ENCODE peak calls at places on chromosomes 13 and 19, in six cellular contexts. One of them, this sample, is unnamed.
A peak's percentile ranks its signal among the peaks of the same experiment; 100 is the strongest.

GRCh38 chr19:54203151-54203611 is 2.5 kb downstream of the RPS9 start:
- DNase-seq in brain microvascular endothelial cell: no peak
- DNase-seq in psoas muscle: no peak
- DNase-seq in non-pigmented ciliary epithelial cell: no peak
- DNase-seq in NCI-H2081: no peak
- DNase-seq in substantia nigra: no peak
- DNase-seq in this sample: no peak

GRCh38 chr13:105611424-105611823 is 924.0 kb downstream of the EFNB2 start:
- DNase-seq in brain microvascular endothelial cell: peak; percentile 84
- DNase-seq in psoas muscle: no peak
- DNase-seq in non-pigmented ciliary epithelial cell: peak; percentile 70
- DNase-seq in NCI-H2081: no peak
- DNase-seq in substantia nigra: no peak
- DNase-seq in this sample: no peak

GRCh38 chr19:45136507-45137178 is 24.1 kb downstream of the NKPD1 start:
- DNase-seq in brain microvascular endothelial cell: no peak
- DNase-seq in psoas muscle: no peak
- DNase-seq in non-pigmented ciliary epithelial cell: no peak
- DNase-seq in NCI-H2081: peak; percentile 29
- DNase-seq in substantia nigra: no peak
- DNase-seq in this sample: no peak

GRCh38 chr13:73259061-73259908 is 200.5 kb downstream of the KLF5 start:
- DNase-seq in brain microvascular endothelial cell: no peak
- DNase-seq in psoas muscle: no peak
- DNase-seq in non-pigmented ciliary epithelial cell: no peak
- DNase-seq in NCI-H2081: no peak
- DNase-seq in substantia nigra: no peak
- DNase-seq in this sample: no peak

GRCh38 chr19:13156968-13157882 is 7.0 kb downstream of the IER2 start:
- DNase-seq in brain microvascular endothelial cell: no peak
- DNase-seq in psoas muscle: no peak
- DNase-seq in non-pigmented ciliary epithelial cell: no peak
- DNase-seq in NCI-H2081: no peak
- DNase-seq in substantia nigra: no peak
- DNase-seq in this sample: no peak

GRCh38 chr19:2720777-2721569 is at the start of gene DIRAS1:
- DNase-seq in brain microvascular endothelial cell: no peak
- DNase-seq in psoas muscle: peak; percentile 16
- DNase-seq in non-pigmented ciliary epithelial cell: no peak
- DNase-seq in NCI-H2081: no peak
- DNase-seq in substantia nigra: no peak
- DNase-seq in this sample: no peak

GRCh38 chr13:50645092-50645491 is 198.4 kb downstream of the DLEU7 start:
- DNase-seq in brain microvascular endothelial cell: peak; percentile 86
- DNase-seq in psoas muscle: no peak
- DNase-seq in non-pigmented ciliary epithelial cell: peak; percentile 77
- DNase-seq in NCI-H2081: no peak
- DNase-seq in substantia nigra: no peak
- DNase-seq in this sample: no peak

GRCh38 chr19:35337984-35338296 is 9.0 kb downstream of the CD22 start:
- DNase-seq in brain microvascular endothelial cell: no peak
- DNase-seq in psoas muscle: no peak
- DNase-seq in non-pigmented ciliary epithelial cell: no peak
- DNase-seq in NCI-H2081: no peak
- DNase-seq in substantia nigra: no peak
- DNase-seq in this sample: peak; percentile 15

GRCh38 chr19:16470911-16471811 is 609 bp downstream of the EPS15L1 start:
- DNase-seq in brain microvascular endothelial cell: no peak
- DNase-seq in psoas muscle: peak; percentile 66
- DNase-seq in non-pigmented ciliary epithelial cell: no peak
- DNase-seq in NCI-H2081: peak; percentile 17
- DNase-seq in substantia nigra: no peak
- DNase-seq in this sample: peak; percentile 47

GRCh38 chr13:48234652-48235099 is 1.7 kb downstream of the ITM2B start:
- DNase-seq in brain microvascular endothelial cell: no peak
- DNase-seq in psoas muscle: no peak
- DNase-seq in non-pigmented ciliary epithelial cell: no peak
- DNase-seq in NCI-H2081: no peak
- DNase-seq in substantia nigra: no peak
- DNase-seq in this sample: no peak

GRCh38 chr13:30043631-30043925 is 193.2 kb upstream of the UBL3 start:
- DNase-seq in brain microvascular endothelial cell: no peak
- DNase-seq in psoas muscle: no peak
- DNase-seq in non-pigmented ciliary epithelial cell: no peak
- DNase-seq in NCI-H2081: no peak
- DNase-seq in substantia nigra: no peak
- DNase-seq in this sample: no peak

GRCh38 chr19:1151917-1152601 is 22.0 kb downstream of the SBNO2 start:
- DNase-seq in brain microvascular endothelial cell: no peak
- DNase-seq in psoas muscle: peak; percentile 86
- DNase-seq in non-pigmented ciliary epithelial cell: no peak
- DNase-seq in NCI-H2081: no peak
- DNase-seq in substantia nigra: no peak
- DNase-seq in this sample: no peak

GRCh38 chr19:39514840-39515550 is at the start of gene SELENOV:
- DNase-seq in brain microvascular endothelial cell: no peak
- DNase-seq in psoas muscle: no peak
- DNase-seq in non-pigmented ciliary epithelial cell: no peak
- DNase-seq in NCI-H2081: no peak
- DNase-seq in substantia nigra: no peak
- DNase-seq in this sample: no peak

GRCh38 chr13:99007414-99007986 is 29.6 kb upstream of the DOCK9 start:
- DNase-seq in brain microvascular endothelial cell: no peak
- DNase-seq in psoas muscle: no peak
- DNase-seq in non-pigmented ciliary epithelial cell: no peak
- DNase-seq in NCI-H2081: no peak
- DNase-seq in substantia nigra: no peak
- DNase-seq in this sample: no peak

GRCh38 chr13:33910267-33910666 is 92.3 kb downstream of the RFC3 start:
- DNase-seq in brain microvascular endothelial cell: no peak
- DNase-seq in psoas muscle: no peak
- DNase-seq in non-pigmented ciliary epithelial cell: no peak
- DNase-seq in NCI-H2081: no peak
- DNase-seq in substantia nigra: no peak
- DNase-seq in this sample: no peak

GRCh38 chr13:66159526-66159925 is 1070.6 kb downstream of the PCDH9 start:
- DNase-seq in brain microvascular endothelial cell: no peak
- DNase-seq in psoas muscle: no peak
- DNase-seq in non-pigmented ciliary epithelial cell: no peak
- DNase-seq in NCI-H2081: no peak
- DNase-seq in substantia nigra: no peak
- DNase-seq in this sample: no peak

GRCh38 chr13:47594833-47595232 is 406.2 kb downstream of the SUCLA2 start:
- DNase-seq in brain microvascular endothelial cell: peak; percentile 16
- DNase-seq in psoas muscle: no peak
- DNase-seq in non-pigmented ciliary epithelial cell: no peak
- DNase-seq in NCI-H2081: peak; percentile 0
- DNase-seq in substantia nigra: no peak
- DNase-seq in this sample: no peak

GRCh38 chr19:17772172-17772571 is 20.9 kb downstream of the FCHO1 start:
- DNase-seq in brain microvascular endothelial cell: no peak
- DNase-seq in psoas muscle: no peak
- DNase-seq in non-pigmented ciliary epithelial cell: no peak
- DNase-seq in NCI-H2081: no peak
- DNase-seq in substantia nigra: no peak
- DNase-seq in this sample: no peak

GRCh38 chr19:33714149-33714548 is 82.5 kb upstream of the KCTD15 start:
- DNase-seq in brain microvascular endothelial cell: no peak
- DNase-seq in psoas muscle: no peak
- DNase-seq in non-pigmented ciliary epithelial cell: no peak
- DNase-seq in NCI-H2081: no peak
- DNase-seq in substantia nigra: no peak
- DNase-seq in this sample: no peak

GRCh38 chr13:22486490-22486889 is 694.3 kb upstream of the SGCG start:
- DNase-seq in brain microvascular endothelial cell: no peak
- DNase-seq in psoas muscle: no peak
- DNase-seq in non-pigmented ciliary epithelial cell: no peak
- DNase-seq in NCI-H2081: no peak
- DNase-seq in substantia nigra: no peak
- DNase-seq in this sample: no peak

GRCh38 chr19:36106991-36107390 is 4.0 kb upstream of the OVOL3 start:
- DNase-seq in brain microvascular endothelial cell: no peak
- DNase-seq in psoas muscle: no peak
- DNase-seq in non-pigmented ciliary epithelial cell: no peak
- DNase-seq in NCI-H2081: no peak
- DNase-seq in substantia nigra: no peak
- DNase-seq in this sample: no peak

GRCh38 chr13:32228330-32229041 is 86.7 kb downstream of the ZAR1L start:
- DNase-seq in brain microvascular endothelial cell: peak; percentile 55
- DNase-seq in psoas muscle: no peak
- DNase-seq in non-pigmented ciliary epithelial cell: peak; percentile 86
- DNase-seq in NCI-H2081: peak; percentile 99
- DNase-seq in substantia nigra: no peak
- DNase-seq in this sample: no peak

GRCh38 chr13:23871616-23872220 is 17.5 kb downstream of the MIPEP start:
- DNase-seq in brain microvascular endothelial cell: no peak
- DNase-seq in psoas muscle: no peak
- DNase-seq in non-pigmented ciliary epithelial cell: no peak
- DNase-seq in NCI-H2081: peak; percentile 16
- DNase-seq in substantia nigra: no peak
- DNase-seq in this sample: no peak

GRCh38 chr13:21894703-21895699 is 224.1 kb downstream of the FGF9 start:
- DNase-seq in brain microvascular endothelial cell: no peak
- DNase-seq in psoas muscle: no peak
- DNase-seq in non-pigmented ciliary epithelial cell: no peak
- DNase-seq in NCI-H2081: no peak
- DNase-seq in substantia nigra: no peak
- DNase-seq in this sample: no peak

GRCh38 chr13:19062019-19062646 is 119.5 kb downstream of the TUBA3C start:
- DNase-seq in brain microvascular endothelial cell: no peak
- DNase-seq in psoas muscle: no peak
- DNase-seq in non-pigmented ciliary epithelial cell: no peak
- DNase-seq in NCI-H2081: no peak
- DNase-seq in substantia nigra: no peak
- DNase-seq in this sample: no peak

GRCh38 chr19:566403-566802 is 6.0 kb upstream of the BSG start:
- DNase-seq in brain microvascular endothelial cell: no peak
- DNase-seq in psoas muscle: no peak
- DNase-seq in non-pigmented ciliary epithelial cell: no peak
- DNase-seq in NCI-H2081: no peak
- DNase-seq in substantia nigra: no peak
- DNase-seq in this sample: peak; percentile 67

GRCh38 chr13:63124863-63125262 is 1709.2 kb upstream of the PCDH20 start:
- DNase-seq in brain microvascular endothelial cell: no peak
- DNase-seq in psoas muscle: no peak
- DNase-seq in non-pigmented ciliary epithelial cell: peak; percentile 4
- DNase-seq in NCI-H2081: peak; percentile 33
- DNase-seq in substantia nigra: no peak
- DNase-seq in this sample: no peak

GRCh38 chr13:26965976-26966375 is 205.4 kb upstream of the GPR12 start:
- DNase-seq in brain microvascular endothelial cell: peak; percentile 32
- DNase-seq in psoas muscle: peak; percentile 69
- DNase-seq in non-pigmented ciliary epithelial cell: no peak
- DNase-seq in NCI-H2081: peak; percentile 68
- DNase-seq in substantia nigra: no peak
- DNase-seq in this sample: peak; percentile 81

GRCh38 chr13:99303863-99304521 is 3.2 kb downstream of the GPR183 start:
- DNase-seq in brain microvascular endothelial cell: no peak
- DNase-seq in psoas muscle: no peak
- DNase-seq in non-pigmented ciliary epithelial cell: no peak
- DNase-seq in NCI-H2081: no peak
- DNase-seq in substantia nigra: no peak
- DNase-seq in this sample: no peak

GRCh38 chr19:23328211-23328610 is 67.1 kb downstream of the ZNF91 start:
- DNase-seq in brain microvascular endothelial cell: no peak
- DNase-seq in psoas muscle: no peak
- DNase-seq in non-pigmented ciliary epithelial cell: no peak
- DNase-seq in NCI-H2081: no peak
- DNase-seq in substantia nigra: no peak
- DNase-seq in this sample: no peak

GRCh38 chr13:36377822-36378480 is 31.8 kb upstream of the SPART start:
- DNase-seq in brain microvascular endothelial cell: no peak
- DNase-seq in psoas muscle: no peak
- DNase-seq in non-pigmented ciliary epithelial cell: peak; percentile 34
- DNase-seq in NCI-H2081: no peak
- DNase-seq in substantia nigra: no peak
- DNase-seq in this sample: no peak

GRCh38 chr19:7654401-7654800 is 14.4 kb upstream of the RETN start:
- DNase-seq in brain microvascular endothelial cell: no peak
- DNase-seq in psoas muscle: no peak
- DNase-seq in non-pigmented ciliary epithelial cell: no peak
- DNase-seq in NCI-H2081: no peak
- DNase-seq in substantia nigra: no peak
- DNase-seq in this sample: no peak

GRCh38 chr13:101425623-101426022 is 9.3 kb upstream of the NALCN start:
- DNase-seq in brain microvascular endothelial cell: no peak
- DNase-seq in psoas muscle: no peak
- DNase-seq in non-pigmented ciliary epithelial cell: no peak
- DNase-seq in NCI-H2081: no peak
- DNase-seq in substantia nigra: no peak
- DNase-seq in this sample: no peak

GRCh38 chr19:7507884-7508283 is 8.0 kb upstream of the ZNF358 start:
- DNase-seq in brain microvascular endothelial cell: peak; percentile 92
- DNase-seq in psoas muscle: peak; percentile 87
- DNase-seq in non-pigmented ciliary epithelial cell: peak; percentile 55
- DNase-seq in NCI-H2081: no peak
- DNase-seq in substantia nigra: no peak
- DNase-seq in this sample: peak; percentile 83

GRCh38 chr13:52848455-52849190 is at the start of gene PCDH8:
- DNase-seq in brain microvascular endothelial cell: no peak
- DNase-seq in psoas muscle: no peak
- DNase-seq in non-pigmented ciliary epithelial cell: no peak
- DNase-seq in NCI-H2081: peak; percentile 88
- DNase-seq in substantia nigra: no peak
- DNase-seq in this sample: peak; percentile 47

GRCh38 chr13:33353210-33353609 is 67.7 kb upstream of the STARD13 start:
- DNase-seq in brain microvascular endothelial cell: no peak
- DNase-seq in psoas muscle: peak; percentile 67
- DNase-seq in non-pigmented ciliary epithelial cell: no peak
- DNase-seq in NCI-H2081: no peak
- DNase-seq in substantia nigra: no peak
- DNase-seq in this sample: peak; percentile 76

GRCh38 chr19:58572818-58573657 is at the start of gene MZF1:
- DNase-seq in brain microvascular endothelial cell: peak; percentile 100
- DNase-seq in psoas muscle: peak; percentile 100
- DNase-seq in non-pigmented ciliary epithelial cell: peak; percentile 100
- DNase-seq in NCI-H2081: no peak
- DNase-seq in substantia nigra: no peak
- DNase-seq in this sample: peak; percentile 100

GRCh38 chr19:29610574-29611271 is 4.6 kb downstream of the POP4 start:
- DNase-seq in brain microvascular endothelial cell: peak; percentile 76
- DNase-seq in psoas muscle: peak; percentile 90
- DNase-seq in non-pigmented ciliary epithelial cell: peak; percentile 43
- DNase-seq in NCI-H2081: peak; percentile 52
- DNase-seq in substantia nigra: peak; percentile 11
- DNase-seq in this sample: peak; percentile 88

This sample was measured in Right ventricle myocardium superior.